ENCODE peak calls at places on chromosome 13, in four cellular contexts. A is sigmoid colon, E is fibroblast of lung, M is left ventricle myocardium inferior. F is an unnamed sample.

GRCh38 chr13:113601166-113602070 is 16.9 kb downstream of the TFDP1 start:
- DNase-seq in M (no peak), E (no peak), A (no peak), F (no peak)

GRCh38 chr13:45873491-45874360 is 22.2 kb upstream of the SIAH3 start:
- DNase-seq in M (no peak), E (no peak), A (no peak), F (peak; percentile 7)

GRCh38 chr13:51804295-51805172 is 571 bp upstream of the DHRS12 start:
- DNase-seq in E (peak; percentile 14), A (peak; percentile 75), M (no peak), F (no peak)

GRCh38 chr13:89910166-89910565 is 1437.3 kb upstream of the MIR17HG start:
- DNase-seq in E (no peak), A (no peak), M (no peak), F (no peak)

GRCh38 chr13:74132152-74132767 is 1.9 kb downstream of the KLF12 start:
- DNase-seq in A (no peak), M (no peak), E (peak; percentile 34), F (peak; percentile 51)

GRCh38 chr13:79346300-79346914 is 59.6 kb downstream of the RBM26 start:
- DNase-seq in E (no peak), M (no peak), A (no peak), F (no peak)

GRCh38 chr13:37109080-37109678 is 3.7 kb upstream of the CSNK1A1L start:
- DNase-seq in E (peak; percentile 69), M (no peak), A (no peak), F (peak; percentile 80)

GRCh38 chr13:80339578-80339840 is 1.4 kb downstream of the SPRY2 start:
- DNase-seq in E (peak; percentile 45), M (no peak), A (no peak), F (no peak)

GRCh38 chr13:57437587-57437986 is 194.0 kb upstream of the PCDH17 start:
- DNase-seq in A (no peak), E (no peak), M (no peak), F (no peak)

GRCh38 chr13:98539655-98540054 is 37.3 kb downstream of the STK24 start:
- DNase-seq in A (peak; percentile 69), E (peak; percentile 47), M (no peak), F (no peak)

GRCh38 chr13:98541701-98542203 is 35.2 kb downstream of the STK24 start:
- DNase-seq in E (no peak), A (no peak), M (no peak), F (no peak)

GRCh38 chr13:98541211-98541610 is 35.7 kb downstream of the STK24 start:
- DNase-seq in M (no peak), A (peak; percentile 30), E (no peak), F (peak; percentile 54)

GRCh38 chr13:98542568-98543379 is 34.1 kb downstream of the STK24 start:
- DNase-seq in A (peak; percentile 52), M (no peak), E (no peak), F (no peak)

GRCh38 chr13:98540476-98540875 is 36.4 kb downstream of the STK24 start:
- DNase-seq in E (no peak), M (no peak), A (peak; percentile 65), F (peak; percentile 19)
- H3K4me1 ChIP-seq in E (peaks cover 30% of the 10 kb centered on the region), M (peaks cover 99% of the 10 kb centered on the region), A (peaks cover 79% of the 10 kb centered on the region), F (peaks cover 67% of the 10 kb centered on the region)

GRCh38 chr13:40666058-40666904 is at the start of gene FOXO1:
- DNase-seq in A (peak; percentile 94), E (peak; percentile 86), M (peak; percentile 94), F (peak; percentile 92)
- H3K4me1 ChIP-seq in A (peaks cover 31% of the 10 kb centered on the region), E (no peaks in the 10 kb centered on the region), M (peaks cover 70% of the 10 kb centered on the region), F (peaks cover 28% of the 10 kb centered on the region)

GRCh38 chr13:44312131-44312530 is 61.5 kb upstream of the SERP2 start:
- DNase-seq in M (no peak), A (no peak), E (no peak), F (no peak)
- H3K4me1 ChIP-seq in M (peaks cover 29% of the 10 kb centered on the region), A (peaks cover 61% of the 10 kb centered on the region), E (peaks cover 17% of the 10 kb centered on the region), F (peaks cover 26% of the 10 kb centered on the region)

GRCh38 chr13:39577833-39578232 is 25.2 kb downstream of the LHFPL6 start:
- DNase-seq in M (no peak), A (no peak), E (no peak), F (no peak)
- H3K4me1 ChIP-seq in M (peaks cover 83% of the 10 kb centered on the region), A (peaks cover 8% of the 10 kb centered on the region), E (peaks cover 3% of the 10 kb centered on the region), F (no peaks in the 10 kb centered on the region)

GRCh38 chr13:43573361-43573740 is 213.4 kb downstream of the ENOX1 start:
- DNase-seq in A (no peak), E (no peak), M (no peak), F (peak; percentile 9)

GRCh38 chr13:43573787-43574562 is 212.8 kb downstream of the ENOX1 start:
- DNase-seq in M (no peak), E (peak; percentile 17), A (no peak), F (peak; percentile 32)

GRCh38 chr13:43567608-43568007 is 219.2 kb downstream of the ENOX1 start:
- DNase-seq in E (peak; percentile 52), A (no peak), M (no peak), F (peak; percentile 65)

GRCh38 chr13:43572601-43573360 is 214.0 kb downstream of the ENOX1 start:
- DNase-seq in M (no peak), E (no peak), A (no peak), F (peak; percentile 75)

GRCh38 chr13:43569688-43570087 is 217.1 kb downstream of the ENOX1 start:
- DNase-seq in E (no peak), M (no peak), A (no peak), F (no peak)
- H3K4me1 ChIP-seq in E (no peaks in the 10 kb centered on the region), M (peaks cover 21% of the 10 kb centered on the region), A (peaks cover 38% of the 10 kb centered on the region), F (peaks cover 23% of the 10 kb centered on the region)

GRCh38 chr13:94706854-94707399 is 5.4 kb downstream of the SOX21 start:
- DNase-seq in E (no peak), M (no peak), A (no peak), F (no peak)
- H3K4me1 ChIP-seq in E (no peaks in the 10 kb centered on the region), M (peaks cover 36% of the 10 kb centered on the region), A (peaks cover 36% of the 10 kb centered on the region), F (peaks cover 4% of the 10 kb centered on the region)

F was measured in adipocyte.